ENCODE peak calls at places on chromosomes 13 and 19, in seven cellular contexts. One of them, this sample, is unnamed.

GRCh38 chr13:49246850-49247721 is 639 bp upstream of the CDADC1 start:
- DNase-seq in MCF 10A: no peak
- DNase-seq in H54: no peak
- DNase-seq in Daoy: no peak
- DNase-seq in transverse colon: no peak
- DNase-seq in SW 1271: no peak
- DNase-seq in DMS153: no peak
- DNase-seq in this sample: no peak

GRCh38 chr19:7355151-7355845 is 6.6 kb downstream of the ARHGEF18 start:
- DNase-seq in MCF 10A: no peak
- DNase-seq in H54: no peak
- DNase-seq in Daoy: peak
- DNase-seq in transverse colon: peak
- DNase-seq in SW 1271: no peak
- DNase-seq in DMS153: no peak
- DNase-seq in this sample: no peak

GRCh38 chr13:72561791-72562190 is 165.6 kb downstream of the MZT1 start:
- DNase-seq in MCF 10A: no peak
- DNase-seq in H54: no peak
- DNase-seq in Daoy: no peak
- DNase-seq in transverse colon: no peak
- DNase-seq in SW 1271: no peak
- DNase-seq in DMS153: no peak
- DNase-seq in this sample: peak

GRCh38 chr13:22064854-22065646 is 394.2 kb downstream of the FGF9 start:
- DNase-seq in MCF 10A: no peak
- DNase-seq in H54: no peak
- DNase-seq in Daoy: peak
- DNase-seq in transverse colon: no peak
- DNase-seq in SW 1271: no peak
- DNase-seq in DMS153: no peak
- DNase-seq in this sample: no peak

GRCh38 chr13:23777571-23777870 is 111.7 kb downstream of the MIPEP start:
- DNase-seq in MCF 10A: no peak
- DNase-seq in H54: no peak
- DNase-seq in Daoy: no peak
- DNase-seq in transverse colon: no peak
- DNase-seq in SW 1271: no peak
- DNase-seq in DMS153: no peak
- DNase-seq in this sample: no peak

GRCh38 chr19:32877977-32878745 is 8.6 kb upstream of the SLC7A9 start:
- DNase-seq in MCF 10A: no peak
- DNase-seq in H54: no peak
- DNase-seq in Daoy: no peak
- DNase-seq in transverse colon: no peak
- DNase-seq in SW 1271: no peak
- DNase-seq in DMS153: no peak
- DNase-seq in this sample: no peak

GRCh38 chr19:19595171-19595701 is 23.3 kb downstream of the PBX4 start:
- DNase-seq in MCF 10A: peak
- DNase-seq in H54: no peak
- DNase-seq in Daoy: peak
- DNase-seq in transverse colon: no peak
- DNase-seq in SW 1271: no peak
- DNase-seq in DMS153: no peak
- DNase-seq in this sample: peak

GRCh38 chr19:10338940-10339339 is 484 bp downstream of the ICAM3 start:
- DNase-seq in MCF 10A: no peak
- DNase-seq in H54: no peak
- DNase-seq in Daoy: no peak
- DNase-seq in transverse colon: no peak
- DNase-seq in SW 1271: no peak
- DNase-seq in DMS153: no peak
- DNase-seq in this sample: no peak

GRCh38 chr13:65929436-65929835 is 1300.7 kb downstream of the PCDH9 start:
- DNase-seq in MCF 10A: no peak
- DNase-seq in H54: no peak
- DNase-seq in Daoy: no peak
- DNase-seq in transverse colon: no peak
- DNase-seq in SW 1271: no peak
- DNase-seq in DMS153: no peak
- DNase-seq in this sample: no peak

GRCh38 chr19:17107546-17108452 is 32.2 kb downstream of the MYO9B start:
- DNase-seq in MCF 10A: peak
- DNase-seq in H54: peak
- DNase-seq in Daoy: peak
- DNase-seq in transverse colon: peak
- DNase-seq in SW 1271: peak
- DNase-seq in DMS153: peak
- DNase-seq in this sample: peak

This sample was measured in LNCaP clone FGC.